ENCODE peak calls at places on chromosomes 11 and 22, in ten cellular contexts. One of them, this sample, is unnamed.

GRCh38 chr11:123457187-123457770 is 27.2 kb downstream of the GRAMD1B start:
- DNase-seq in stimulated activated CD4-positive, alpha-beta T cell treated with anti-CD3 and anti-CD28 coated beads, Interleukin-4, amount 100 ng/mL, for 24 hours: no peak
- DNase-seq in NCI-H1694 treated with DMSO at 0.1 percent for 48 hours: no peak
- DNase-seq in GM12891: no peak
- DNase-seq in HuH-7.5: no peak
- DNase-seq in fibroblast of pulmonary artery: peak; percentile 83
- DNase-seq in hippocampal formation: peak; percentile 18
- DNase-seq in AG09309: no peak
- DNase-seq in iPS-NIHi11: no peak
- DNase-seq in IMR-90: no peak
- DNase-seq in this sample: no peak

GRCh38 chr11:66639066-66639813 is 737 bp downstream of the RBM4 start:
- DNase-seq in HuH-7.5: no peak
- DNase-seq in AG09309: peak; percentile 7
- DNase-seq in NCI-H1694 treated with DMSO at 0.1 percent for 48 hours: no peak
- DNase-seq in stimulated activated CD4-positive, alpha-beta T cell treated with anti-CD3 and anti-CD28 coated beads, Interleukin-4, amount 100 ng/mL, for 24 hours: peak; percentile 27
- DNase-seq in hippocampal formation: no peak
- DNase-seq in IMR-90: peak; percentile 42
- DNase-seq in GM12891: no peak
- DNase-seq in fibroblast of pulmonary artery: peak; percentile 59
- DNase-seq in iPS-NIHi11: no peak
- DNase-seq in this sample: no peak

GRCh38 chr22:50447576-50448551 is 27.0 kb downstream of the SBF1 start:
- DNase-seq in fibroblast of pulmonary artery: no peak
- DNase-seq in GM12891: no peak
- DNase-seq in IMR-90: no peak
- DNase-seq in hippocampal formation: no peak
- DNase-seq in AG09309: no peak
- DNase-seq in stimulated activated CD4-positive, alpha-beta T cell treated with anti-CD3 and anti-CD28 coated beads, Interleukin-4, amount 100 ng/mL, for 24 hours: no peak
- DNase-seq in HuH-7.5: no peak
- DNase-seq in iPS-NIHi11: no peak
- DNase-seq in NCI-H1694 treated with DMSO at 0.1 percent for 48 hours: no peak
- DNase-seq in this sample: no peak

GRCh38 chr11:79087238-79087956 is 353.4 kb downstream of the TENM4 start:
- DNase-seq in stimulated activated CD4-positive, alpha-beta T cell treated with anti-CD3 and anti-CD28 coated beads, Interleukin-4, amount 100 ng/mL, for 24 hours: no peak
- DNase-seq in AG09309: peak; percentile 39
- DNase-seq in HuH-7.5: no peak
- DNase-seq in IMR-90: peak; percentile 62
- DNase-seq in NCI-H1694 treated with DMSO at 0.1 percent for 48 hours: no peak
- DNase-seq in GM12891: no peak
- DNase-seq in fibroblast of pulmonary artery: peak; percentile 83
- DNase-seq in iPS-NIHi11: peak; percentile 35
- DNase-seq in hippocampal formation: no peak
- DNase-seq in this sample: no peak

GRCh38 chr22:32411388-32411787 is 659 bp downstream of the RTCB start:
- DNase-seq in AG09309: no peak
- DNase-seq in GM12891: no peak
- DNase-seq in fibroblast of pulmonary artery: peak; percentile 23
- DNase-seq in hippocampal formation: no peak
- DNase-seq in HuH-7.5: no peak
- DNase-seq in iPS-NIHi11: no peak
- DNase-seq in stimulated activated CD4-positive, alpha-beta T cell treated with anti-CD3 and anti-CD28 coated beads, Interleukin-4, amount 100 ng/mL, for 24 hours: peak; percentile 32
- DNase-seq in NCI-H1694 treated with DMSO at 0.1 percent for 48 hours: no peak
- DNase-seq in IMR-90: peak; percentile 40
- DNase-seq in this sample: no peak

GRCh38 chr11:3218483-3219280 is at the start of gene MRGPRG:
- DNase-seq in iPS-NIHi11: peak; percentile 8
- DNase-seq in AG09309: no peak
- DNase-seq in stimulated activated CD4-positive, alpha-beta T cell treated with anti-CD3 and anti-CD28 coated beads, Interleukin-4, amount 100 ng/mL, for 24 hours: no peak
- DNase-seq in fibroblast of pulmonary artery: no peak
- DNase-seq in NCI-H1694 treated with DMSO at 0.1 percent for 48 hours: no peak
- DNase-seq in HuH-7.5: no peak
- DNase-seq in hippocampal formation: no peak
- DNase-seq in GM12891: peak; percentile 28
- DNase-seq in IMR-90: no peak
- DNase-seq in this sample: no peak

GRCh38 chr11:61679893-61680621 is at the start of gene DAGLA:
- DNase-seq in AG09309: no peak
- DNase-seq in NCI-H1694 treated with DMSO at 0.1 percent for 48 hours: peak; percentile 14
- DNase-seq in hippocampal formation: peak; percentile 67
- DNase-seq in stimulated activated CD4-positive, alpha-beta T cell treated with anti-CD3 and anti-CD28 coated beads, Interleukin-4, amount 100 ng/mL, for 24 hours: peak; percentile 74
- DNase-seq in GM12891: peak; percentile 91
- DNase-seq in IMR-90: peak; percentile 43
- DNase-seq in fibroblast of pulmonary artery: peak; percentile 57
- DNase-seq in HuH-7.5: peak; percentile 88
- DNase-seq in iPS-NIHi11: peak; percentile 94
- DNase-seq in this sample: peak; percentile 76

GRCh38 chr11:84887055-84887629 is 740.0 kb downstream of the DLG2 start:
- DNase-seq in fibroblast of pulmonary artery: no peak
- DNase-seq in HuH-7.5: no peak
- DNase-seq in IMR-90: no peak
- DNase-seq in hippocampal formation: no peak
- DNase-seq in GM12891: no peak
- DNase-seq in NCI-H1694 treated with DMSO at 0.1 percent for 48 hours: no peak
- DNase-seq in stimulated activated CD4-positive, alpha-beta T cell treated with anti-CD3 and anti-CD28 coated beads, Interleukin-4, amount 100 ng/mL, for 24 hours: no peak
- DNase-seq in AG09309: no peak
- DNase-seq in iPS-NIHi11: no peak
- DNase-seq in this sample: no peak

GRCh38 chr11:77322506-77322905 is 21.0 kb upstream of the GDPD4 start:
- DNase-seq in hippocampal formation: peak; percentile 34
- DNase-seq in iPS-NIHi11: no peak
- DNase-seq in stimulated activated CD4-positive, alpha-beta T cell treated with anti-CD3 and anti-CD28 coated beads, Interleukin-4, amount 100 ng/mL, for 24 hours: no peak
- DNase-seq in fibroblast of pulmonary artery: peak; percentile 64
- DNase-seq in IMR-90: peak; percentile 89
- DNase-seq in HuH-7.5: no peak
- DNase-seq in GM12891: no peak
- DNase-seq in NCI-H1694 treated with DMSO at 0.1 percent for 48 hours: no peak
- DNase-seq in AG09309: peak; percentile 38
- DNase-seq in this sample: no peak

GRCh38 chr22:41341990-41342389 is 39.8 kb upstream of the TEF start:
- DNase-seq in hippocampal formation: no peak
- DNase-seq in iPS-NIHi11: no peak
- DNase-seq in NCI-H1694 treated with DMSO at 0.1 percent for 48 hours: no peak
- DNase-seq in stimulated activated CD4-positive, alpha-beta T cell treated with anti-CD3 and anti-CD28 coated beads, Interleukin-4, amount 100 ng/mL, for 24 hours: no peak
- DNase-seq in GM12891: peak; percentile 77
- DNase-seq in IMR-90: peak; percentile 36
- DNase-seq in HuH-7.5: no peak
- DNase-seq in AG09309: no peak
- DNase-seq in fibroblast of pulmonary artery: no peak
- DNase-seq in this sample: peak; percentile 15

GRCh38 chr11:64102005-64102738 is 63.7 kb downstream of the MACROD1 start:
- DNase-seq in hippocampal formation: no peak
- DNase-seq in NCI-H1694 treated with DMSO at 0.1 percent for 48 hours: no peak
- DNase-seq in IMR-90: no peak
- DNase-seq in stimulated activated CD4-positive, alpha-beta T cell treated with anti-CD3 and anti-CD28 coated beads, Interleukin-4, amount 100 ng/mL, for 24 hours: no peak
- DNase-seq in iPS-NIHi11: no peak
- DNase-seq in HuH-7.5: no peak
- DNase-seq in GM12891: no peak
- DNase-seq in fibroblast of pulmonary artery: no peak
- DNase-seq in AG09309: no peak
- DNase-seq in this sample: no peak

GRCh38 chr11:46521947-46522681 is 71.7 kb downstream of the AMBRA1 start:
- DNase-seq in iPS-NIHi11: no peak
- DNase-seq in stimulated activated CD4-positive, alpha-beta T cell treated with anti-CD3 and anti-CD28 coated beads, Interleukin-4, amount 100 ng/mL, for 24 hours: no peak
- DNase-seq in GM12891: no peak
- DNase-seq in hippocampal formation: no peak
- DNase-seq in HuH-7.5: no peak
- DNase-seq in IMR-90: peak; percentile 79
- DNase-seq in AG09309: no peak
- DNase-seq in NCI-H1694 treated with DMSO at 0.1 percent for 48 hours: no peak
- DNase-seq in fibroblast of pulmonary artery: peak; percentile 20
- DNase-seq in this sample: no peak

GRCh38 chr22:27937453-27937852 is 18.4 kb upstream of the PITPNB start:
- DNase-seq in HuH-7.5: no peak
- DNase-seq in hippocampal formation: no peak
- DNase-seq in AG09309: no peak
- DNase-seq in IMR-90: no peak
- DNase-seq in GM12891: no peak
- DNase-seq in stimulated activated CD4-positive, alpha-beta T cell treated with anti-CD3 and anti-CD28 coated beads, Interleukin-4, amount 100 ng/mL, for 24 hours: no peak
- DNase-seq in NCI-H1694 treated with DMSO at 0.1 percent for 48 hours: no peak
- DNase-seq in iPS-NIHi11: no peak
- DNase-seq in fibroblast of pulmonary artery: no peak
- DNase-seq in this sample: no peak

GRCh38 chr11:123580557-123581275 is 73.7 kb downstream of the SCN3B start:
- DNase-seq in AG09309: no peak
- DNase-seq in IMR-90: peak; percentile 19
- DNase-seq in hippocampal formation: peak; percentile 14
- DNase-seq in iPS-NIHi11: peak; percentile 92
- DNase-seq in GM12891: peak; percentile 91
- DNase-seq in fibroblast of pulmonary artery: peak; percentile 50
- DNase-seq in HuH-7.5: peak; percentile 75
- DNase-seq in NCI-H1694 treated with DMSO at 0.1 percent for 48 hours: no peak
- DNase-seq in stimulated activated CD4-positive, alpha-beta T cell treated with anti-CD3 and anti-CD28 coated beads, Interleukin-4, amount 100 ng/mL, for 24 hours: peak; percentile 65
- DNase-seq in this sample: peak; percentile 67

GRCh38 chr22:42799462-42800405 is 57.3 kb downstream of the ARFGAP3 start:
- DNase-seq in IMR-90: no peak
- DNase-seq in stimulated activated CD4-positive, alpha-beta T cell treated with anti-CD3 and anti-CD28 coated beads, Interleukin-4, amount 100 ng/mL, for 24 hours: no peak
- DNase-seq in fibroblast of pulmonary artery: no peak
- DNase-seq in HuH-7.5: no peak
- DNase-seq in AG09309: no peak
- DNase-seq in GM12891: no peak
- DNase-seq in iPS-NIHi11: peak; percentile 58
- DNase-seq in NCI-H1694 treated with DMSO at 0.1 percent for 48 hours: no peak
- DNase-seq in hippocampal formation: no peak
- DNase-seq in this sample: no peak

GRCh38 chr11:35162795-35163194 is 23.8 kb downstream of the CD44 start:
- DNase-seq in AG09309: no peak
- DNase-seq in iPS-NIHi11: no peak
- DNase-seq in stimulated activated CD4-positive, alpha-beta T cell treated with anti-CD3 and anti-CD28 coated beads, Interleukin-4, amount 100 ng/mL, for 24 hours: no peak
- DNase-seq in HuH-7.5: no peak
- DNase-seq in NCI-H1694 treated with DMSO at 0.1 percent for 48 hours: no peak
- DNase-seq in IMR-90: peak; percentile 47
- DNase-seq in hippocampal formation: no peak
- DNase-seq in GM12891: no peak
- DNase-seq in fibroblast of pulmonary artery: no peak
- DNase-seq in this sample: no peak

GRCh38 chr11:116694017-116694725 is 78.6 kb downstream of the BUD13 start:
- DNase-seq in fibroblast of pulmonary artery: no peak
- DNase-seq in stimulated activated CD4-positive, alpha-beta T cell treated with anti-CD3 and anti-CD28 coated beads, Interleukin-4, amount 100 ng/mL, for 24 hours: no peak
- DNase-seq in GM12891: no peak
- DNase-seq in iPS-NIHi11: no peak
- DNase-seq in AG09309: no peak
- DNase-seq in NCI-H1694 treated with DMSO at 0.1 percent for 48 hours: no peak
- DNase-seq in HuH-7.5: no peak
- DNase-seq in IMR-90: no peak
- DNase-seq in hippocampal formation: no peak
- DNase-seq in this sample: no peak

GRCh38 chr11:102546923-102547471 is 16.4 kb upstream of the MMP7 start:
- DNase-seq in IMR-90: no peak
- DNase-seq in AG09309: no peak
- DNase-seq in GM12891: no peak
- DNase-seq in fibroblast of pulmonary artery: no peak
- DNase-seq in hippocampal formation: no peak
- DNase-seq in iPS-NIHi11: no peak
- DNase-seq in stimulated activated CD4-positive, alpha-beta T cell treated with anti-CD3 and anti-CD28 coated beads, Interleukin-4, amount 100 ng/mL, for 24 hours: no peak
- DNase-seq in HuH-7.5: no peak
- DNase-seq in NCI-H1694 treated with DMSO at 0.1 percent for 48 hours: no peak
- DNase-seq in this sample: peak; percentile 20

GRCh38 chr11:117431436-117431835 is 103.8 kb downstream of the CEP164 start:
- DNase-seq in NCI-H1694 treated with DMSO at 0.1 percent for 48 hours: no peak
- DNase-seq in stimulated activated CD4-positive, alpha-beta T cell treated with anti-CD3 and anti-CD28 coated beads, Interleukin-4, amount 100 ng/mL, for 24 hours: no peak
- DNase-seq in iPS-NIHi11: no peak
- DNase-seq in AG09309: no peak
- DNase-seq in IMR-90: no peak
- DNase-seq in fibroblast of pulmonary artery: no peak
- DNase-seq in GM12891: no peak
- DNase-seq in hippocampal formation: no peak
- DNase-seq in HuH-7.5: no peak
- DNase-seq in this sample: no peak

GRCh38 chr22:35991168-35991567 is 37.5 kb downstream of the RBFOX2 start:
- DNase-seq in NCI-H1694 treated with DMSO at 0.1 percent for 48 hours: no peak
- DNase-seq in fibroblast of pulmonary artery: peak; percentile 56
- DNase-seq in HuH-7.5: no peak
- DNase-seq in IMR-90: peak; percentile 88
- DNase-seq in AG09309: no peak
- DNase-seq in stimulated activated CD4-positive, alpha-beta T cell treated with anti-CD3 and anti-CD28 coated beads, Interleukin-4, amount 100 ng/mL, for 24 hours: no peak
- DNase-seq in iPS-NIHi11: no peak
- DNase-seq in hippocampal formation: no peak
- DNase-seq in GM12891: no peak
- DNase-seq in this sample: no peak

GRCh38 chr22:27032121-27032761 is 374.9 kb downstream of the MIAT start:
- DNase-seq in AG09309: no peak
- DNase-seq in NCI-H1694 treated with DMSO at 0.1 percent for 48 hours: peak; percentile 79
- DNase-seq in fibroblast of pulmonary artery: no peak
- DNase-seq in stimulated activated CD4-positive, alpha-beta T cell treated with anti-CD3 and anti-CD28 coated beads, Interleukin-4, amount 100 ng/mL, for 24 hours: no peak
- DNase-seq in IMR-90: no peak
- DNase-seq in HuH-7.5: no peak
- DNase-seq in hippocampal formation: peak; percentile 74
- DNase-seq in GM12891: no peak
- DNase-seq in iPS-NIHi11: peak; percentile 70
- DNase-seq in this sample: no peak

GRCh38 chr11:130561441-130561881 is 113.0 kb downstream of the ADAMTS15 start:
- DNase-seq in iPS-NIHi11: no peak
- DNase-seq in AG09309: no peak
- DNase-seq in IMR-90: peak; percentile 35
- DNase-seq in GM12891: no peak
- DNase-seq in fibroblast of pulmonary artery: peak; percentile 17
- DNase-seq in HuH-7.5: no peak
- DNase-seq in NCI-H1694 treated with DMSO at 0.1 percent for 48 hours: no peak
- DNase-seq in hippocampal formation: no peak
- DNase-seq in stimulated activated CD4-positive, alpha-beta T cell treated with anti-CD3 and anti-CD28 coated beads, Interleukin-4, amount 100 ng/mL, for 24 hours: no peak
- DNase-seq in this sample: no peak

GRCh38 chr11:19800714-19801519 is 88.3 kb downstream of the NAV2 start:
- DNase-seq in IMR-90: no peak
- DNase-seq in iPS-NIHi11: no peak
- DNase-seq in GM12891: no peak
- DNase-seq in HuH-7.5: no peak
- DNase-seq in AG09309: no peak
- DNase-seq in hippocampal formation: no peak
- DNase-seq in stimulated activated CD4-positive, alpha-beta T cell treated with anti-CD3 and anti-CD28 coated beads, Interleukin-4, amount 100 ng/mL, for 24 hours: no peak
- DNase-seq in fibroblast of pulmonary artery: no peak
- DNase-seq in NCI-H1694 treated with DMSO at 0.1 percent for 48 hours: no peak
- DNase-seq in this sample: no peak

GRCh38 chr22:25623851-25624250 is 59.4 kb downstream of the GRK3 start:
- DNase-seq in IMR-90: no peak
- DNase-seq in hippocampal formation: no peak
- DNase-seq in GM12891: no peak
- DNase-seq in AG09309: no peak
- DNase-seq in iPS-NIHi11: no peak
- DNase-seq in HuH-7.5: no peak
- DNase-seq in fibroblast of pulmonary artery: no peak
- DNase-seq in NCI-H1694 treated with DMSO at 0.1 percent for 48 hours: no peak
- DNase-seq in stimulated activated CD4-positive, alpha-beta T cell treated with anti-CD3 and anti-CD28 coated beads, Interleukin-4, amount 100 ng/mL, for 24 hours: no peak
- DNase-seq in this sample: no peak